ENCODE peak calls at places on chromosomes 1 and 21, in six cellular contexts. L is iPS DF 6.9; J is neuronal stem cell; B is colonic mucosa; K is tibial artery; Q is CD8-positive, alpha-beta memory T cell. S is an unnamed sample.

GRCh38 chr1:236603896-236604217 is 459 bp downstream of the HEATR1 start:
- DNase-seq in L (no peak), J (peak; percentile 11), B (peak; percentile 19), K (no peak), Q (no peak), S (no peak)

GRCh38 chr1:184300446-184300845 is 86.4 kb upstream of the C1orf21 start:
- DNase-seq in L (no peak), J (no peak), B (no peak), K (no peak), Q (no peak), S (no peak)

GRCh38 chr1:215002471-215002870 is 80.1 kb upstream of the KCNK2 start:
- DNase-seq in L (no peak), J (no peak), B (no peak), K (no peak), Q (no peak), S (no peak)

GRCh38 chr1:2314297-2314802 is 77.0 kb downstream of the MORN1 start:
- DNase-seq in L (no peak), J (peak; percentile 73), B (peak; percentile 48), K (peak; percentile 88), Q (no peak), S (peak; percentile 63)

GRCh38 chr1:85461216-85461945 is 3.6 kb downstream of the DDAH1 start:
- DNase-seq in L (no peak), J (no peak), B (no peak), K (no peak), Q (no peak), S (no peak)

GRCh38 chr1:34898220-34898820 is 31.1 kb downstream of the DLGAP3 start:
- DNase-seq in L (no peak), J (no peak), B (no peak), K (no peak), Q (no peak), S (no peak)

GRCh38 chr1:70431317-70431716 is 20.2 kb downstream of the CTH start:
- DNase-seq in L (no peak), J (no peak), B (no peak), K (no peak), Q (no peak), S (no peak)

GRCh38 chr1:8742022-8742924 is 75.2 kb downstream of the RERE start:
- DNase-seq in L (no peak), J (no peak), B (no peak), K (no peak), Q (no peak), S (no peak)

GRCh38 chr1:27886353-27886679 is 14.0 kb downstream of the THEMIS2 start:
- DNase-seq in L (no peak), J (no peak), B (no peak), K (no peak), Q (no peak), S (no peak)

GRCh38 chr1:25695066-25695990 is 78.7 kb downstream of the MAN1C1 start:
- DNase-seq in L (no peak), J (no peak), B (peak; percentile 55), K (peak; percentile 95), Q (no peak), S (peak; percentile 74)

GRCh38 chr1:29505537-29506220 is 269.4 kb downstream of the PTPRU start:
- DNase-seq in L (no peak), J (no peak), B (peak; percentile 6), K (peak; percentile 32), Q (no peak), S (no peak)

GRCh38 chr1:27109103-27109822 is 45.7 kb downstream of the SLC9A1 start:
- DNase-seq in L (no peak), J (no peak), B (peak; percentile 59), K (no peak), Q (no peak), S (peak; percentile 69)

GRCh38 chr1:150981177-150981804 is 801 bp upstream of the ANXA9 start:
- DNase-seq in L (peak; percentile 83), J (no peak), B (peak; percentile 57), K (no peak), Q (no peak), S (peak; percentile 68)

GRCh38 chr1:199762567-199762966 is 264.9 kb upstream of the NR5A2 start:
- DNase-seq in L (no peak), J (no peak), B (no peak), K (no peak), Q (no peak), S (no peak)

GRCh38 chr1:206831605-206832004 is 33.8 kb upstream of the IL20 start:
- DNase-seq in L (no peak), J (no peak), B (no peak), K (no peak), Q (no peak), S (no peak)

GRCh38 chr1:27648602-27649305 is 13.8 kb upstream of the FGR start:
- DNase-seq in L (no peak), J (no peak), B (no peak), K (no peak), Q (no peak), S (no peak)

GRCh38 chr1:211621471-211622198 is 42.7 kb upstream of the SLC30A1 start:
- DNase-seq in L (no peak), J (no peak), B (no peak), K (peak; percentile 60), Q (no peak), S (no peak)

GRCh38 chr1:178093958-178094751 is at the start of gene RASAL2:
- DNase-seq in L (peak; percentile 35), J (peak; percentile 83), B (peak; percentile 57), K (peak; percentile 83), Q (no peak), S (peak; percentile 83)

GRCh38 chr1:7301346-7301993 is 469.6 kb upstream of the VAMP3 start:
- DNase-seq in L (no peak), J (no peak), B (peak; percentile 7), K (no peak), Q (no peak), S (no peak)

GRCh38 chr1:57206038-57206437 is 217.8 kb downstream of the DAB1 start:
- DNase-seq in L (peak; percentile 48), J (peak; percentile 47), B (no peak), K (no peak), Q (no peak), S (no peak)

GRCh38 chr1:18463063-18463462 is 17.7 kb upstream of the KLHDC7A start:
- DNase-seq in L (no peak), J (no peak), B (no peak), K (no peak), Q (no peak), S (no peak)

GRCh38 chr1:67599085-67599484 is 85.9 kb upstream of the GADD45A start:
- DNase-seq in L (no peak), J (no peak), B (peak; percentile 48), K (no peak), Q (no peak), S (peak; percentile 45)

GRCh38 chr1:7050751-7051665 is 265.8 kb downstream of the CAMTA1 start:
- DNase-seq in L (no peak), J (no peak), B (no peak), K (no peak), Q (no peak), S (no peak)

GRCh38 chr1:53582211-53583020 is 123.2 kb downstream of the DMRTB1 start:
- DNase-seq in L (no peak), J (no peak), B (no peak), K (peak; percentile 51), Q (peak; percentile 70), S (no peak)

DNA sequence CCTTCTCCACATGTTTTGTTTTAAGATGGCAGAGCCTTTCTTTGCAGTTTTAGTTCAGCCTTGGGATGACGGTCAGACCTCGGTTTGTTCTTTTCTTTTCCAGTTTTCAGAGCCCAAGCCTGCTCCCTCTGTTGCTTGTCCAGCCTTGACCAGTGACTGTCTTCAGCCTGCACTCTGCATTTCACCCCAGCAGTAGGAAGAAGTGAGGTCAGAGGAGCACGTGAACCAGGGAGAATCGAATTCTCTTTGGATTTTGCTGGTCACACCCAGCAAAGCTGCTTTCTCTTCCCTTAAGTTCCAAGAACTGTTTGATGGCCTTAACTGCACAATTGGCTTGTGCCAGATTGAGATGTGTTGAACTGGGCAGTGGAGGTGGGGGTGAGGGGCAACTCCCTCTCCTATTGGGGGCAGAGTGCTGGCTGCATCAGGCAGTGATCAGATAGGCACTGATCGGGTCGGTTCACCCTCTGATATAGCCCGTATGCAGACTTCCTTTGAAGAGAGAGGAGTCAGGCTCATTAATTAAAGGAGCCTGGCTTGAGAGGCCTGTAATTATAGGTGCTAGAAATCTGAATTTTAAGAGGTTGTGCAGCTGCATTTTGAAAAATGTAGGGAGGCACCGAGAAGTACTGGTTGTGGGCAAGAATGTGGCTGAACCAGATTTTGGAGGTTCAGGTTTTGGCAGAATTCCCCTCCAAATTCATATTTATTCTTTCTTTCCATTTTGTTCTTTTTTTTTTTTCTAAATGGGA is 42.4 kb downstream of the PEX14 start:
- DNase-seq in L (no peak), J (no peak), B (no peak), K (no peak), Q (no peak), S (no peak)
- H3K4me1 ChIP-seq in L (peaks cover 4% of the 10 kb centered on the region), J (peaks cover 9% of the 10 kb centered on the region), B (no peaks in the 10 kb centered on the region), K (no peaks in the 10 kb centered on the region), Q (peaks cover 55% of the 10 kb centered on the region), S (peaks cover 5% of the 10 kb centered on the region)

GRCh38 chr21:26273686-26274313 is 103.2 kb upstream of the APP start:
- DNase-seq in L (no peak), J (no peak), B (no peak), K (no peak), Q (no peak), S (no peak)
- H3K9me3 ChIP-seq in L (no peaks in the 10 kb centered on the region), J (peaks cover 16% of the 10 kb centered on the region), B (peaks cover 8% of the 10 kb centered on the region), K (peaks cover 25% of the 10 kb centered on the region), Q (no peaks in the 10 kb centered on the region), S (peaks cover 36% of the 10 kb centered on the region)

GRCh38 chr1:233010164-233010563 is 59.8 kb downstream of the NTPCR start:
- DNase-seq in L (no peak), J (no peak), B (no peak), K (no peak), Q (no peak), S (no peak)

GRCh38 chr1:233005703-233006102 is 55.3 kb downstream of the NTPCR start:
- DNase-seq in L (no peak), J (no peak), B (no peak), K (no peak), Q (no peak), S (no peak)

GRCh38 chr1:233006582-233006981 is 56.2 kb downstream of the NTPCR start:
- DNase-seq in L (no peak), J (no peak), B (no peak), K (no peak), Q (no peak), S (no peak)

GRCh38 chr1:233006108-233006507 is 55.7 kb downstream of the NTPCR start:
- DNase-seq in L (no peak), J (no peak), B (no peak), K (no peak), Q (no peak), S (no peak)
- H3K4me1 ChIP-seq in L (no peaks in the 10 kb centered on the region), J (peaks cover 7% of the 10 kb centered on the region), B (no peaks in the 10 kb centered on the region), K (no peaks in the 10 kb centered on the region), Q (no peaks in the 10 kb centered on the region), S (no peaks in the 10 kb centered on the region)

GRCh38 chr21:42616366-42617340 is 36.8 kb upstream of the PDE9A start:
- DNase-seq in L (no peak), J (no peak), B (no peak), K (no peak), Q (no peak), S (no peak)

GRCh38 chr21:42618713-42619112 is 34.7 kb upstream of the PDE9A start:
- DNase-seq in L (no peak), J (no peak), B (no peak), K (no peak), Q (no peak), S (no peak)

GRCh38 chr21:42619841-42620240 is 33.6 kb upstream of the PDE9A start:
- DNase-seq in L (no peak), J (no peak), B (no peak), K (no peak), Q (no peak), S (no peak)

GRCh38 chr21:42615924-42616323 is 37.5 kb upstream of the PDE9A start:
- DNase-seq in L (no peak), J (no peak), B (no peak), K (no peak), Q (no peak), S (no peak)

GRCh38 chr21:42617476-42617875 is 35.9 kb upstream of the PDE9A start:
- DNase-seq in L (no peak), J (no peak), B (no peak), K (no peak), Q (no peak), S (no peak)
- H3K9me3 ChIP-seq in L (no peaks in the 10 kb centered on the region), J (no peaks in the 10 kb centered on the region), B (no peaks in the 10 kb centered on the region), K (peaks cover 4% of the 10 kb centered on the region), Q (no peaks in the 10 kb centered on the region), S (no peaks in the 10 kb centered on the region)